ENCODE peak calls at places on chromosomes 4 and X, in four cellular contexts. P is stimulated activated CD4-positive, alpha-beta T cell treated with anti-CD3 and anti-CD28 coated beads, Interleukin-4, amount 100 ng/mL, for 24 hours; L is iris pigment epithelial cell; Y is NCI-H2081. V is an unnamed sample.

GRCh38 chr4:156615066-156615514 is 356.5 kb downstream of the PDGFC start:
- DNase-seq in P (no peak), L (peak), Y (no peak), V (no peak)

GRCh38 chrX:47297874-47298273 is 65.1 kb downstream of the USP11 start:
- DNase-seq in L (no peak), Y (no peak), P (no peak), V (no peak)

GRCh38 chr4:168630445-168631187 is 133.8 kb downstream of the PALLD start:
- DNase-seq in P (no peak), L (peak), Y (no peak), V (no peak)

GRCh38 chrX:120457766-120458180 is 11.3 kb downstream of the LAMP2 start:
- DNase-seq in Y (no peak), P (no peak), L (peak), V (no peak)

GRCh38 chr4:154277164-154277563 is 214.4 kb downstream of the DCHS2 start:
- DNase-seq in L (peak), P (no peak), Y (no peak), V (no peak)

GRCh38 chr4:23171971-23172370 is 479.2 kb downstream of the GBA3 start:
- DNase-seq in Y (no peak), L (peak), P (no peak), V (no peak)

GRCh38 chr4:82797591-82798081 is 960 bp downstream of the SCD5 start:
- DNase-seq in L (peak), Y (no peak), P (no peak), V (no peak)

GRCh38 chr4:1233641-1234277 is 15.2 kb downstream of the CTBP1 start:
- DNase-seq in L (peak), Y (no peak), P (no peak), V (no peak)

GRCh38 chr4:176654565-176655216 is 138.0 kb downstream of the VEGFC start:
- DNase-seq in L (peak), P (no peak), Y (no peak), V (no peak)

GRCh38 chrX:119015407-119016242 is 41.2 kb downstream of the LONRF3 start:
- DNase-seq in Y (no peak), P (peak), L (peak), V (no peak)

GRCh38 chr4:83724488-83725060 is 188.7 kb downstream of the GPAT3 start:
- DNase-seq in L (no peak), Y (no peak), P (no peak), V (no peak)

GRCh38 chrX:78321809-78322208 is 5.6 kb downstream of the CYSLTR1 start:
- DNase-seq in Y (no peak), P (peak), L (no peak), V (peak)

GRCh38 chrX:66110112-66110511 is 53.9 kb upstream of the HEPH start:
- DNase-seq in Y (no peak), P (peak), L (peak), V (peak)

GRCh38 chrX:20595928-20596550 is 329.3 kb upstream of the RPS6KA3 start:
- DNase-seq in Y (no peak), L (no peak), P (peak), V (no peak)

V was measured in CD4-positive, alpha-beta memory T cell.